ENCODE peak calls at places on chromosome 2, in seven cellular contexts. N, J, C, F, T, P and V are unnamed samples.

GRCh38 chr2:95319481-95320343 is 22.6 kb downstream of the KCNIP3 start:
- DNase-seq in N (no peak), J (no peak), C (no peak), F (no peak), T (no peak), P (no peak), V (no peak)

GRCh38 chr2:223598994-223599645 is 3.0 kb downstream of the SCG2 start:
- DNase-seq in N (no peak), J (no peak), C (no peak), F (no peak), T (no peak), P (no peak), V (no peak)

GRCh38 chr2:100632021-100632420 is 69.2 kb downstream of the PDCL3 start:
- DNase-seq in N (no peak), J (no peak), C (no peak), F (no peak), T (no peak), P (no peak), V (no peak)

GRCh38 chr2:129698593-129698992 is 280.9 kb upstream of the RAB6C start:
- DNase-seq in N (no peak), J (no peak), C (no peak), F (no peak), T (no peak), P (no peak), V (no peak)

GRCh38 chr2:135701442-135701841 is 40.2 kb upstream of the UBXN4 start:
- DNase-seq in N (no peak), J (no peak), C (no peak), F (no peak), T (no peak), P (no peak), V (no peak)

GRCh38 chr2:174629514-174629913 is 31.9 kb upstream of the WIPF1 start:
- DNase-seq in N (no peak), J (no peak), C (no peak), F (no peak), T (no peak), P (no peak), V (no peak)

GRCh38 chr2:21040468-21041377 is 3.1 kb downstream of the APOB start:
- DNase-seq in N (no peak), J (no peak), C (no peak), F (no peak), T (no peak), P (no peak), V (no peak)

GRCh38 chr2:106107509-106108131 is 86.5 kb downstream of the UXS1 start:
- DNase-seq in N (no peak), J (no peak), C (no peak), F (no peak), T (no peak), P (no peak), V (no peak)

GRCh38 chr2:67880291-67880761 is 182.5 kb downstream of the C1D start:
- DNase-seq in N (no peak), J (no peak), C (no peak), F (no peak), T (peak; percentile 21), P (no peak), V (no peak)

GRCh38 chr2:232979871-232980461 is 33.1 kb downstream of the NGEF start:
- DNase-seq in N (no peak), J (peak; percentile 90), C (peak; percentile 58), F (no peak), T (no peak), P (no peak), V (no peak)

GRCh38 chr2:163182764-163183354 is 344.3 kb upstream of the KCNH7 start:
- DNase-seq in N (peak; percentile 9), J (no peak), C (no peak), F (no peak), T (no peak), P (no peak), V (no peak)

GRCh38 chr2:120988741-120989555 is 253.3 kb downstream of the GLI2 start:
- DNase-seq in N (no peak), J (no peak), C (peak; percentile 62), F (no peak), T (no peak), P (no peak), V (peak; percentile 22)

GRCh38 chr2:238493880-238494572 is 67.3 kb downstream of the ASB1 start:
- DNase-seq in N (no peak), J (no peak), C (peak; percentile 55), F (peak; percentile 41), T (no peak), P (no peak), V (peak; percentile 19)

GRCh38 chr2:233867993-233868532 is at the start of gene MSL3B:
- DNase-seq in N (peak; percentile 80), J (peak; percentile 46), C (peak; percentile 83), F (peak; percentile 82), T (no peak), P (no peak), V (peak; percentile 51)

GRCh38 chr2:216880509-216881184 is 20.8 kb upstream of the TNP1 start:
- DNase-seq in N (peak; percentile 85), J (no peak), C (no peak), F (no peak), T (no peak), P (no peak), V (no peak)

GRCh38 chr2:138979131-138979530 is 198.9 kb upstream of the NXPH2 start:
- DNase-seq in N (no peak), J (no peak), C (no peak), F (no peak), T (no peak), P (no peak), V (no peak)

GRCh38 chr2:186588421-186588820 is 1.4 kb upstream of the ITGAV start:
- DNase-seq in N (no peak), J (no peak), C (no peak), F (no peak), T (no peak), P (no peak), V (no peak)

GRCh38 chr2:22788749-22789148 is 596.2 kb upstream of the KLHL29 start:
- DNase-seq in N (no peak), J (no peak), C (no peak), F (no peak), T (no peak), P (no peak), V (no peak)

GRCh38 chr2:45892236-45892701 is 240.8 kb downstream of the PRKCE start:
- DNase-seq in N (no peak), J (no peak), C (no peak), F (no peak), T (no peak), P (peak; percentile 78), V (no peak)

GRCh38 chr2:106863387-106863786 is 22.6 kb downstream of the ST6GAL2 start:
- DNase-seq in N (no peak), J (no peak), C (no peak), F (no peak), T (no peak), P (no peak), V (no peak)

GRCh38 chr2:105056245-105056644 is 18.4 kb downstream of the MRPS9 start:
- DNase-seq in N (no peak), J (no peak), C (no peak), F (no peak), T (no peak), P (no peak), V (no peak)

GRCh38 chr2:198060277-198060676 is 255.9 kb downstream of the PLCL1 start:
- DNase-seq in N (no peak), J (no peak), C (no peak), F (no peak), T (no peak), P (no peak), V (no peak)

GRCh38 chr2:128950760-128951159 is 632.1 kb upstream of the HS6ST1 start:
- DNase-seq in N (no peak), J (no peak), C (no peak), F (no peak), T (no peak), P (no peak), V (no peak)

GRCh38 chr2:240733803-240734495 is 42.3 kb downstream of the AQP12A start:
- DNase-seq in N (no peak), J (no peak), C (no peak), F (peak; percentile 51), T (no peak), P (no peak), V (no peak)

GRCh38 chr2:205806126-205806905 is 124.0 kb downstream of the NRP2 start:
- DNase-seq in N (no peak), J (no peak), C (peak; percentile 63), F (no peak), T (no peak), P (peak; percentile 87), V (peak; percentile 77)

GRCh38 chr2:98008415-98008814 is 12.7 kb upstream of the TMEM131 start:
- DNase-seq in N (no peak), J (no peak), C (no peak), F (no peak), T (no peak), P (no peak), V (no peak)

GRCh38 chr2:112644933-112645395 is 775 bp upstream of the SLC20A1 start:
- DNase-seq in N (peak; percentile 80), J (no peak), C (no peak), F (no peak), T (no peak), P (no peak), V (no peak)

GRCh38 chr2:112643488-112643887 is 2.3 kb upstream of the SLC20A1 start:
- DNase-seq in N (no peak), J (no peak), C (no peak), F (no peak), T (no peak), P (no peak), V (no peak)

GRCh38 chr2:112645396-112646101 is at the start of gene SLC20A1:
- DNase-seq in N (peak; percentile 98), J (peak; percentile 86), C (peak; percentile 100), F (peak; percentile 97), T (peak; percentile 93), P (peak; percentile 96), V (peak; percentile 97)

GRCh38 chr2:112642961-112643360 is 2.8 kb upstream of the SLC20A1 start:
- DNase-seq in N (no peak), J (no peak), C (no peak), F (no peak), T (no peak), P (peak; percentile 36), V (no peak)

GRCh38 chr2:112644155-112644932 is 1.4 kb upstream of the SLC20A1 start:
- DNase-seq in N (no peak), J (peak; percentile 69), C (no peak), F (no peak), T (no peak), P (no peak), V (no peak)
- TF ChIP-seq POLR2AphosphoS5 in N (no peak), J (no peak), C (no peak), F (no peak), T (no peak), P (no peak), V (no peak)

GRCh38 chr2:152200562-152201465 is 25.3 kb upstream of the STAM2 start:
- DNase-seq in N (peak; percentile 85), J (peak; percentile 96), C (no peak), F (no peak), T (peak; percentile 39), P (peak; percentile 86), V (peak; percentile 88)
- TF ChIP-seq POLR2AphosphoS5 in N (peak; percentile 66), J (peak; percentile 75), C (peak; percentile 17), F (no peak), T (peak; percentile 25), P (no peak), V (peak; percentile 72)

GRCh38 chr2:102021776-102022175 is 30.0 kb downstream of the IL1R2 start:
- DNase-seq in N (no peak), J (no peak), C (no peak), F (no peak), T (no peak), P (no peak), V (no peak)
- TF ChIP-seq POLR2AphosphoS5 in N (no peak), J (no peak), C (peak; percentile 74), F (no peak), T (no peak), P (peak; percentile 79), V (no peak)

GRCh38 chr2:171626949-171627348 is 60.3 kb upstream of the DYNC1I2 start:
- DNase-seq in N (no peak), J (no peak), C (no peak), F (no peak), T (no peak), P (no peak), V (no peak)
- TF ChIP-seq POLR2AphosphoS5 in N (no peak), J (no peak), C (no peak), F (no peak), T (no peak), P (no peak), V (no peak)